ENCODE peak calls at places on chromosomes 13 and 19, in ten cellular contexts. F is sigmoid colon; Y is psoas muscle; P is body of pancreas; Z is transverse colon; R is CD8-positive, alpha-beta T cell; B is fibroblast of lung; U is IMR-90; K is CD4-positive, CD25-positive, alpha-beta regulatory T cell; O is GM23248. C is an unnamed sample.
A peak's percentile ranks its signal among the peaks of the same experiment; 100 is the strongest.

GRCh38 chr19:2282062-2282861 is at the start of gene PEAK3:
- DNase-seq in R (no peak), Y (peak; percentile 85), B (peak; percentile 57), F (peak; percentile 89), K (no peak), U (peak; percentile 24), P (peak; percentile 78), Z (peak; percentile 79), O (peak; percentile 45), C (peak; percentile 49)

GRCh38 chr19:14370169-14370998 is 10.9 kb upstream of the ADGRE5 start:
- DNase-seq in K (peak; percentile 67), Y (no peak), O (peak; percentile 32), B (no peak), U (no peak), R (no peak), F (no peak), Z (no peak), P (no peak), C (peak; percentile 54)

GRCh38 chr13:95492044-95492801 is 60.3 kb upstream of the CLDN10 start:
- DNase-seq in O (no peak), Z (peak; percentile 90), R (no peak), P (no peak), K (no peak), U (no peak), F (no peak), B (no peak), Y (no peak), C (no peak)

GRCh38 chr13:35630551-35631275 is 154.2 kb upstream of the MAB21L1 start:
- DNase-seq in O (peak; percentile 88), U (peak; percentile 70), Y (no peak), Z (no peak), K (no peak), F (no peak), B (peak; percentile 54), R (no peak), P (peak; percentile 11), C (no peak)

GRCh38 chr19:1650627-1651009 is 1.8 kb downstream of the TCF3 start:
- DNase-seq in B (peak; percentile 18), Y (no peak), Z (no peak), K (no peak), F (no peak), P (no peak), U (peak; percentile 7), O (peak; percentile 34), R (peak; percentile 15), C (peak; percentile 64)

GRCh38 chr13:77521595-77522367 is 13.7 kb upstream of the SCEL start:
- DNase-seq in R (no peak), P (peak; percentile 7), F (no peak), B (peak; percentile 75), Y (no peak), Z (no peak), O (peak; percentile 54), U (no peak), K (no peak), C (no peak)

GRCh38 chr13:24124789-24125476 is 35.6 kb upstream of the SPATA13 start:
- DNase-seq in O (no peak), K (no peak), P (no peak), Y (no peak), U (peak; percentile 28), F (no peak), B (no peak), R (no peak), Z (no peak), C (no peak)

GRCh38 chr13:51933466-51934058 is 71.8 kb downstream of the CCDC70 start:
- DNase-seq in U (no peak), P (no peak), F (no peak), Z (no peak), B (no peak), O (no peak), K (no peak), R (no peak), Y (no peak), C (no peak)

GRCh38 chr19:38047048-38047435 is 140.0 kb downstream of the SIPA1L3 start:
- DNase-seq in R (no peak), B (no peak), Z (no peak), P (no peak), Y (no peak), O (no peak), F (no peak), U (no peak), K (no peak), C (peak; percentile 16)

GRCh38 chr13:49652691-49653305 is 24.5 kb downstream of the ARL11 start:
- DNase-seq in O (peak; percentile 50), P (peak; percentile 38), B (no peak), R (no peak), U (peak; percentile 10), Z (peak; percentile 32), Y (peak; percentile 71), K (no peak), F (no peak), C (no peak)

GRCh38 chr19:13764821-13765394 is 586 bp downstream of the MRI1 start:
- DNase-seq in Y (peak; percentile 60), R (no peak), Z (peak; percentile 42), U (no peak), P (peak; percentile 35), F (no peak), K (no peak), B (no peak), O (peak; percentile 62), C (no peak)

DNA sequence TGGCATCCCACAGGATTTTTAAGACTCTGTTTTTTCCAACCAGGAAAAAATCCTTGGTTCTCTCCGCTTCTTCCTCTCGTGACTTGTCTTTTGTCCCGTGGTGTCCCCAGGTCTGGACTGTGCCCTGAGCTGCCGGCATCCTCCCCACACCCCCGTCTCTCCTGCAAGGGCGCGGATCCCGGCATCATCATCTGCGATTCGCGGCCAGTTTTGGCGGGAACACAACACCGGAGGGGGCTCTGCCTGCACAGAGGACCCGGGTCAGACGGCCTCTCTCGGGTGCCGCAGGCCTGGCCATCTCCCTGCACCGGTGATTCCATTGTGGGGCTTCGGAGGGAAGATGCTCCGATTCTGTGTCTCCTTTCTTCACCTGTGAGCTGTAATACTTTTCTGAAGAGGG is 18.8 kb upstream of the GAS6 start:
- DNase-seq in Z (no peak), R (no peak), P (no peak), F (no peak), O (no peak), K (no peak), B (no peak), U (no peak), Y (no peak), C (no peak)
- H3K27ac ChIP-seq in Z (no peak overlapping the region), R (no peak overlapping the region), P (peak overlapping the region; percentile 78), F (peak overlapping the region; percentile 77), O (no peak overlapping the region), K (no peak overlapping the region), B (no peak overlapping the region), U (no peak overlapping the region), Y (peak overlapping the region; percentile 66), C (no peak overlapping the region)

GRCh38 chr13:40762849-40763248 is 8.1 kb downstream of the MRPS31 start:
- DNase-seq in R (no peak), P (no peak), F (no peak), Y (no peak), O (peak; percentile 84), K (no peak), U (peak; percentile 65), Z (no peak), B (peak; percentile 23), C (no peak)

GRCh38 chr13:40769970-40770369 is 1.0 kb downstream of the MRPS31 start:
- DNase-seq in K (no peak), B (no peak), Y (no peak), P (no peak), O (no peak), R (no peak), F (no peak), U (no peak), Z (no peak), C (no peak)

GRCh38 chr13:40764587-40765403 is 6.2 kb downstream of the MRPS31 start:
- DNase-seq in P (peak; percentile 66), F (no peak), Z (no peak), R (no peak), K (no peak), B (peak; percentile 95), O (peak; percentile 49), Y (no peak), U (no peak), C (no peak)

GRCh38 chr13:40770609-40770933 is 419 bp downstream of the MRPS31 start:
- DNase-seq in Y (no peak), P (no peak), F (no peak), B (no peak), O (no peak), K (no peak), R (no peak), U (no peak), Z (no peak), C (no peak)

DNA sequence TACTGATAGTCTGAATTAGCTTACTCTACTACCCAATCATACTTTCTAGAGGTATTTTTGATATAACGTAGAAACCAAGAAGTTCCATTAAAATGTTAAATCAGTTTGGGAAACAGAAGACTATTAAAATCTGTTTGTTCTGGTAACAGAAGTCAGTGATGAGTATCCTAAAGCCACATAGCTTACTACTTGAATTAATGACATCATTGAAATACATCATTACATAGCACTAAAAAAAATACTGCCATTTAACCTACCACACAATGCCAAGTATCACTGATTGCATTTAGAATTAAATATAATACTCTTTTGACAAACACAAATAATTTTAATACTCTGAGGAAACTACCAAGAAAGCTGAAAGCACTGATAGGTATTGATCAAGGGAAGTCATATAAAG is 5.4 kb downstream of the MRPS31 start:
- DNase-seq in Z (no peak), U (no peak), P (no peak), Y (no peak), F (no peak), R (no peak), B (no peak), K (no peak), O (no peak), C (no peak)
- H3K4me1 ChIP-seq in Z (peaks cover 10% of the 10 kb centered on the region), U (peaks cover 9% of the 10 kb centered on the region), P (peaks cover 40% of the 10 kb centered on the region), Y (peaks cover 9% of the 10 kb centered on the region), F (peaks cover 9% of the 10 kb centered on the region), R (peaks cover 16% of the 10 kb centered on the region), B (peaks cover 10% of the 10 kb centered on the region), K (peaks cover 24% of the 10 kb centered on the region), O (peaks cover 32% of the 10 kb centered on the region), C (peaks cover 12% of the 10 kb centered on the region)

DNA sequence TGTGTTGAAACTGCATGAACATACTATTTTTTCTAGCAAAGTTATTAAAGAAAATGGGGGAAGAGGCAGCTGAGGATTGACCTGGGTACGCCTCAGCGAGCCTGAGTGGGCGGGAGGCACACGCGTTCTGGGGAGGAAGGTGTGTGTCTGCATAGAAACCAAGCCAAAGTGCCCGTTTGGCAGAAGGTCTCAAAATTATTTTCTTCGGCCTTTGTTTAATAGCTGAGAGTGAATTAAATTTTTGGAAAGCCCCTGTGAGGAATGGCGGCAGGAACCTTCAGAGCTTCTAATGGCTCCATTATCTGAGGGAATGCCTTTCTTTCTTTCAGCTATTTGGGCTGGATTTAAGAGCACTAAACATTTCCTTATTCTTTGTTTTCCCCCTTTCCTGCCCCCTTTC is 5.2 kb downstream of the ZIC2 start:
- DNase-seq in U (no peak), P (no peak), Z (no peak), R (no peak), B (no peak), F (no peak), Y (no peak), K (no peak), O (no peak), C (no peak)
- H3K27me3 ChIP-seq in U (peaks cover 97% of the 10 kb centered on the region), P (peaks cover 6% of the 10 kb centered on the region), Z (peaks cover 99% of the 10 kb centered on the region), R (peaks cover 86% of the 10 kb centered on the region), B (peaks cover 91% of the 10 kb centered on the region), F (peaks cover 99% of the 10 kb centered on the region), Y (no peaks in the 10 kb centered on the region), K (peaks cover 48% of the 10 kb centered on the region), O (peaks cover 93% of the 10 kb centered on the region), C (peaks cover 87% of the 10 kb centered on the region)

DNA sequence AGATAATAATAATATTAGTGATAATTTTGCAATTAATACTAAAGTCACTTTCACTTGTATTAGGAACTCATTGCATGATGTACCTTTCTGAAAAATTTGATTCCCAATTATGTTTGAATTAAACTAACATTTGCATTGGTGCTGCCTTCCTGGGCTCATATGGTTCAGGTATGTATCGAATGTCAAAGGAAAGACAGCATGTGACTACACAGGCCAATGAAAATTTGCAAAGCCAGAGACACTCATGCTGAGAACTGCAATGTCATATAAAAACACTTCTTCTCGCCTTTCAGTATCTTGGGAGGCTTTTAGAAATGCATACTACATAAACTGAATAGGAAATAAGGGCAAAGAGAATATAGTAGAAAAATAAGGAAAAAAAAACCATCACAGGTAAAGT is 44.3 kb downstream of the RAP2A start:
- DNase-seq in Y (no peak), Z (no peak), B (no peak), O (no peak), F (no peak), K (no peak), U (no peak), P (no peak), R (no peak), C (no peak)
- H3K27ac ChIP-seq in Y (no peak overlapping the region), Z (no peak overlapping the region), B (no peak overlapping the region), O (no peak overlapping the region), F (no peak overlapping the region), K (no peak overlapping the region), U (no peak overlapping the region), P (no peak overlapping the region), R (no peak overlapping the region), C (no peak overlapping the region)

C was measured in naive thymus-derived CD4-positive, alpha-beta T cell.